ENCODE peak calls at places on chromosomes 4 and X, in five cellular contexts. E, X, I, M and D are unnamed samples.
A peak's percentile ranks its signal among the peaks of the same experiment; 100 is the strongest.

GRCh38 chrX:40434947-40435346 is 145.8 kb upstream of the ATP6AP2 start:
- DNase-seq in E (no peak), X (peak; percentile 59), I (no peak), M (no peak), D (no peak)

GRCh38 chr4:8724436-8725070 is 132.0 kb downstream of the CPZ start:
- DNase-seq in E (peak; percentile 28), X (no peak), I (peak; percentile 32), M (no peak), D (peak; percentile 54)

GRCh38 chr4:845233-845835 is 19.4 kb upstream of the CPLX1 start:
- DNase-seq in E (no peak), X (peak; percentile 54), I (no peak), M (no peak), D (no peak)

GRCh38 chrX:51163730-51164129 is 168.9 kb upstream of the NUDT10 start:
- DNase-seq in E (no peak), X (no peak), I (no peak), M (no peak), D (no peak)

GRCh38 chr4:23884731-23885130 is 5.1 kb downstream of the PPARGC1A start:
- DNase-seq in E (no peak), X (peak; percentile 27), I (no peak), M (no peak), D (no peak)

GRCh38 chr4:113008726-113009125 is 40.7 kb upstream of the ANK2 start:
- DNase-seq in E (no peak), X (no peak), I (no peak), M (no peak), D (no peak)

GRCh38 chrX:16601885-16602284 is 48.1 kb upstream of the S100G start:
- DNase-seq in E (no peak), X (no peak), I (no peak), M (no peak), D (no peak)

GRCh38 chr4:106418444-106418843 is 49.9 kb upstream of the GIMD1 start:
- DNase-seq in E (no peak), X (no peak), I (no peak), M (no peak), D (no peak)

GRCh38 chrX:71253253-71254091 is 468 bp downstream of the ZMYM3 start:
- DNase-seq in E (no peak), X (peak; percentile 36), I (peak; percentile 57), M (peak; percentile 12), D (peak; percentile 68)

GRCh38 chrX:20320461-20321159 is 53.9 kb upstream of the RPS6KA3 start:
- DNase-seq in E (no peak), X (no peak), I (no peak), M (peak; percentile 11), D (no peak)

GRCh38 chr4:16082424-16083216 is 1.2 kb downstream of the PROM1 start:
- DNase-seq in E (peak; percentile 36), X (peak; percentile 46), I (peak; percentile 71), M (no peak), D (peak; percentile 71)

GRCh38 chrX:38871129-38872029 is 70.1 kb downstream of the MID1IP1 start:
- DNase-seq in E (no peak), X (peak; percentile 11), I (no peak), M (no peak), D (no peak)

GRCh38 chrX:38868941-38869378 is 67.7 kb downstream of the MID1IP1 start:
- DNase-seq in E (no peak), X (peak; percentile 52), I (no peak), M (no peak), D (no peak)

GRCh38 chrX:38870386-38870895 is 69.2 kb downstream of the MID1IP1 start:
- DNase-seq in E (no peak), X (peak; percentile 3), I (no peak), M (no peak), D (no peak)
- H3K27ac ChIP-seq in E (peak overlapping the region; percentile 87), X (no peak overlapping the region), I (no peak overlapping the region), M (no peak overlapping the region), D (peak overlapping the region; percentile 63)

DNA sequence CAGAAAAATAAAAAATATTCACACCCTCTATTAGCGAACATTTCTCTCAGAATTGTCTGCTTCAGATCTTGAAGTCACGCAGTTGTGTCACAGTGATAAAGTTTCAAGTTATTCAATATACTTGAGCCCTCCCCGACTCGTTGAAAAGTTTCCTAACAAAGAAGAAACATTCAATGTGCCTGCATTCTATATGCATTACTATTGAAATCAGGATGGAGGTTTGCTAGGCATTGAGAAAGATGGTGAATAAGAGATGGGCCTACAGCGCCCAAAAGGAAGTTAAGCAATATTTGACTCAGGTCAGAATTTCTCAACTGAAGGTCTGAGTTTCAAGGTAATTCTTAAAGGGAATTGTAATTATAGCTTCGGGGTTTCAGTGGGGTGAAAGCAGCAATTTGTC is 6.1 kb downstream of the TCEANC start:
- DNase-seq in E (no peak), X (peak; percentile 33), I (no peak), M (no peak), D (no peak)
- H3K27ac ChIP-seq in E (peak overlapping the region; percentile 64), X (peak overlapping the region; percentile 16), I (no peak overlapping the region), M (no peak overlapping the region), D (peak overlapping the region; percentile 36)

GRCh38 chr4:94447754-94448411 is 3.9 kb upstream of the PDLIM5 start:
- DNase-seq in E (no peak), X (no peak), I (no peak), M (no peak), D (no peak)
- H3K27ac ChIP-seq in E (no peak overlapping the region), X (no peak overlapping the region), I (no peak overlapping the region), M (no peak overlapping the region), D (no peak overlapping the region)

GRCh38 chr4:41611881-41612871 is 74.2 kb downstream of the LIMCH1 start:
- DNase-seq in E (peak; percentile 45), X (peak; percentile 89), I (no peak), M (no peak), D (no peak)

GRCh38 chr4:41613362-41613761 is 75.4 kb downstream of the LIMCH1 start:
- DNase-seq in E (no peak), X (peak; percentile 33), I (no peak), M (no peak), D (no peak)

GRCh38 chr4:41610474-41610873 is 72.5 kb downstream of the LIMCH1 start:
- DNase-seq in E (no peak), X (no peak), I (no peak), M (no peak), D (no peak)

GRCh38 chr4:41609851-41610250 is 71.9 kb downstream of the LIMCH1 start:
- DNase-seq in E (no peak), X (no peak), I (no peak), M (no peak), D (no peak)

DNA sequence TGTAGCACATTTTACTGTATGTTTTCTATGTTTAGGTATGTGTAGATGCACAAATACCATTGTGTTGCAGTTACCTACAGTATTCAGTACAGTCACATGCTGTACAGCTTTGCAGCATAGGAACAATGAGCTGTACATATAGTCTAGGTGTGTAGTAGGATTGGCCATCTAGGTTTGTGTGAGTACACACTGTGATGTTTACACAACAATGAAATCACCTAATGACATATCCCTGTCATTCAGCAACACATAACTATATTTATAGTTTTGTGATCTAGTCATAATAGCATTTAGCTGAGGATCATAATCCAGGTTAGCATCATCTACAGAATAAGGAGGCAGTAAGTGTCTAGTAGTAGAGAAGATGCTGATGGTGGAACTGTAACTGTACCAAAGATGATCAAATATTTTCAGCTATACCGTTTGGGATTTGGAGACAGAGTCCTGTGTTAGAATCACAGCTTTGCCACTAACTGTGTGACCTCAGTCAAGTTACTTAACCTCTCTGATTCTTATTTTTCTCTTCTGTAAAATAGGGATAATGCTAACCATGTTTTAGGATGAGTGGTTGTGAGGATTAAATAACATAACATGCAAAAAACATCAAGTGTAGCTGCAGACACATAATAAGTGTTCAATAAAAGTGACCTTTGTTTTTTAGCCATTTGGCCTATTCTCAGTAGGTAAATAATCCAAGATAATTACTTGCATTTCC is 73.3 kb downstream of the LIMCH1 start:
- DNase-seq in E (no peak), X (no peak), I (no peak), M (no peak), D (no peak)
- H3K27ac ChIP-seq in E (no peak overlapping the region), X (no peak overlapping the region), I (no peak overlapping the region), M (no peak overlapping the region), D (no peak overlapping the region)

GRCh38 chr4:13968723-13969122 is 341.2 kb upstream of the BOD1L1 start:
- DNase-seq in E (no peak), X (peak; percentile 92), I (no peak), M (no peak), D (no peak)

GRCh38 chr4:13966241-13967195 is 339.0 kb upstream of the BOD1L1 start:
- DNase-seq in E (no peak), X (peak; percentile 88), I (no peak), M (no peak), D (no peak)

GRCh38 chr4:13963601-13964000 is 336.1 kb upstream of the BOD1L1 start:
- DNase-seq in E (no peak), X (peak; percentile 71), I (no peak), M (no peak), D (no peak)
- H3K27ac ChIP-seq in E (no peak overlapping the region), X (no peak overlapping the region), I (no peak overlapping the region), M (no peak overlapping the region), D (no peak overlapping the region)

GRCh38 chr4:54066088-54066415 is 1.6 kb upstream of the CHIC2 start:
- DNase-seq in E (no peak), X (no peak), I (no peak), M (no peak), D (no peak)
- H3K27ac ChIP-seq in E (peak overlapping the region; percentile 98), X (peak overlapping the region; percentile 69), I (peak overlapping the region; percentile 97), M (no peak overlapping the region), D (peak overlapping the region; percentile 83)

GRCh38 chr4:102430511-102430910 is 70.6 kb upstream of the NFKB1 start:
- DNase-seq in E (no peak), X (peak; percentile 41), I (no peak), M (no peak), D (no peak)
- H3K27ac ChIP-seq in E (peak overlapping the region; percentile 76), X (peak overlapping the region; percentile 15), I (peak overlapping the region; percentile 52), M (no peak overlapping the region), D (peak overlapping the region; percentile 73)

DNA sequence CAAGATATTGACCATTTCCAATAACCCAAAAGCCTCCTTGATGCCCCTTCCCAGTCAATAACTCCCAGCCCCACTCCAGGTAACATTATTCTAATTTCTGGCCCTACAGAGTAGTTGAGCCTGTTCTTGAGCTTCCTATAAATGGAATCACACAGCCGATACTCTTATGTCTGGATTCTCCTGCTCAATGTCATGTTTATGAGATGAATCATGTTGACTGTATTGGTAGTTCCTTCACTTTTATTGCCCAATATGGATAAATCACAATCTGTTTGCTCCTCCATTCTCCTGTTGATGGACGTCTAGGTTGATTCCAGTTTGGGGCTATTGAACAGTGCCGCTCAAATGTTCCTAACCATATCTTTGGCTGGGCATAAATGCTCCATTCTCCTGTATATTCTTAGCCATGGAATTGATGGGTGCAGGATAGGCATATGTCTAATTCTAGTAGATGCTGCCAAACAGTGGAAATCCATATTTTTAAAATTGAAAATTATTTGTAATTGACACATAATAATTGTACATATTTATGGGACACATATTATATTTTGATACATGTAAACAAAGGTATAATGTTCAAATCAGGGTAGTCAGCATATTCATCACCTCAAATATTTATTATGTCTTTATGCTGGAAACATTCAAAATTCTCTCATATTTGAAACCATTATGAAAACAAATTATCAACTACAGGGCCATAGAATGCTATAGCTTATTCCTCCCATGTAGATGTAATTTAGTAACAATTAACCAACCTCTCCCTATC is 40.5 kb upstream of the SLC2A9 start:
- DNase-seq in E (no peak), X (peak; percentile 30), I (no peak), M (no peak), D (no peak)
- H3K27ac ChIP-seq in E (no peak overlapping the region), X (no peak overlapping the region), I (no peak overlapping the region), M (no peak overlapping the region), D (no peak overlapping the region)